ENCODE peak calls at places on chromosomes 6 and 20, in six cellular contexts. One of them, this sample, is unnamed.

GRCh38 chr20:21397341-21398108 is at the start of gene NKX2-4:
- DNase-seq in GM19239: no peak
- DNase-seq in BJ: no peak
- DNase-seq in activated CD4-positive, alpha-beta T cell treated with anti-CD3 and anti-CD28 coated beads, Interleukin-2, amount 50 U/mL, for 48 hours: no peak
- DNase-seq in germinal center: no peak
- DNase-seq in hypothalamus: no peak
- DNase-seq in this sample: no peak

GRCh38 chr6:42381850-42382249 is 69.9 kb downstream of the TRERF1 start:
- DNase-seq in GM19239: no peak
- DNase-seq in BJ: no peak
- DNase-seq in activated CD4-positive, alpha-beta T cell treated with anti-CD3 and anti-CD28 coated beads, Interleukin-2, amount 50 U/mL, for 48 hours: no peak
- DNase-seq in germinal center: no peak
- DNase-seq in hypothalamus: no peak
- DNase-seq in this sample: no peak

GRCh38 chr20:22762576-22763256 is 178.3 kb upstream of the FOXA2 start:
- DNase-seq in GM19239: no peak
- DNase-seq in BJ: no peak
- DNase-seq in activated CD4-positive, alpha-beta T cell treated with anti-CD3 and anti-CD28 coated beads, Interleukin-2, amount 50 U/mL, for 48 hours: no peak
- DNase-seq in germinal center: no peak
- DNase-seq in hypothalamus: no peak
- DNase-seq in this sample: no peak

GRCh38 chr6:38638941-38639497 is 710 bp downstream of the BTBD9 start:
- DNase-seq in GM19239: peak; percentile 9
- DNase-seq in BJ: no peak
- DNase-seq in activated CD4-positive, alpha-beta T cell treated with anti-CD3 and anti-CD28 coated beads, Interleukin-2, amount 50 U/mL, for 48 hours: peak; percentile 70
- DNase-seq in germinal center: peak; percentile 51
- DNase-seq in hypothalamus: peak; percentile 42
- DNase-seq in this sample: no peak

GRCh38 chr6:40308533-40309306 is 278.4 kb downstream of the LRFN2 start:
- DNase-seq in GM19239: peak; percentile 69
- DNase-seq in BJ: no peak
- DNase-seq in activated CD4-positive, alpha-beta T cell treated with anti-CD3 and anti-CD28 coated beads, Interleukin-2, amount 50 U/mL, for 48 hours: peak; percentile 73
- DNase-seq in germinal center: peak; percentile 63
- DNase-seq in hypothalamus: peak; percentile 23
- DNase-seq in this sample: peak; percentile 53

GRCh38 chr20:11431613-11432012 is 486.1 kb upstream of the BTBD3 start:
- DNase-seq in GM19239: no peak
- DNase-seq in BJ: no peak
- DNase-seq in activated CD4-positive, alpha-beta T cell treated with anti-CD3 and anti-CD28 coated beads, Interleukin-2, amount 50 U/mL, for 48 hours: no peak
- DNase-seq in germinal center: no peak
- DNase-seq in hypothalamus: no peak
- DNase-seq in this sample: no peak

GRCh38 chr20:25470045-25470444 is 62.6 kb downstream of the GINS1 start:
- DNase-seq in GM19239: peak; percentile 59
- DNase-seq in BJ: no peak
- DNase-seq in activated CD4-positive, alpha-beta T cell treated with anti-CD3 and anti-CD28 coated beads, Interleukin-2, amount 50 U/mL, for 48 hours: peak; percentile 53
- DNase-seq in germinal center: peak; percentile 46
- DNase-seq in hypothalamus: no peak
- DNase-seq in this sample: no peak

GRCh38 chr6:16766836-16767745 is 5.8 kb upstream of the ATXN1 start:
- DNase-seq in GM19239: no peak
- DNase-seq in BJ: no peak
- DNase-seq in activated CD4-positive, alpha-beta T cell treated with anti-CD3 and anti-CD28 coated beads, Interleukin-2, amount 50 U/mL, for 48 hours: no peak
- DNase-seq in germinal center: no peak
- DNase-seq in hypothalamus: no peak
- DNase-seq in this sample: no peak

GRCh38 chr6:13283340-13283739 is 45.0 kb downstream of the TBC1D7 start:
- DNase-seq in GM19239: no peak
- DNase-seq in BJ: no peak
- DNase-seq in activated CD4-positive, alpha-beta T cell treated with anti-CD3 and anti-CD28 coated beads, Interleukin-2, amount 50 U/mL, for 48 hours: no peak
- DNase-seq in germinal center: no peak
- DNase-seq in hypothalamus: no peak
- DNase-seq in this sample: no peak

GRCh38 chr20:48723308-48724264 is 104.2 kb downstream of the PREX1 start:
- DNase-seq in GM19239: no peak
- DNase-seq in BJ: no peak
- DNase-seq in activated CD4-positive, alpha-beta T cell treated with anti-CD3 and anti-CD28 coated beads, Interleukin-2, amount 50 U/mL, for 48 hours: no peak
- DNase-seq in germinal center: no peak
- DNase-seq in hypothalamus: peak; percentile 74
- DNase-seq in this sample: peak; percentile 57

GRCh38 chr20:50710492-50711063 is 19.2 kb upstream of the RIPOR3 start:
- DNase-seq in GM19239: no peak
- DNase-seq in BJ: no peak
- DNase-seq in activated CD4-positive, alpha-beta T cell treated with anti-CD3 and anti-CD28 coated beads, Interleukin-2, amount 50 U/mL, for 48 hours: no peak
- DNase-seq in germinal center: no peak
- DNase-seq in hypothalamus: no peak
- DNase-seq in this sample: no peak

GRCh38 chr20:45685896-45686295 is 15.9 kb upstream of the WFDC11 start:
- DNase-seq in GM19239: no peak
- DNase-seq in BJ: no peak
- DNase-seq in activated CD4-positive, alpha-beta T cell treated with anti-CD3 and anti-CD28 coated beads, Interleukin-2, amount 50 U/mL, for 48 hours: no peak
- DNase-seq in germinal center: no peak
- DNase-seq in hypothalamus: no peak
- DNase-seq in this sample: no peak

GRCh38 chr6:84358581-84358980 is 131.1 kb upstream of the CEP162 start:
- DNase-seq in GM19239: no peak
- DNase-seq in BJ: no peak
- DNase-seq in activated CD4-positive, alpha-beta T cell treated with anti-CD3 and anti-CD28 coated beads, Interleukin-2, amount 50 U/mL, for 48 hours: no peak
- DNase-seq in germinal center: no peak
- DNase-seq in hypothalamus: no peak
- DNase-seq in this sample: no peak

GRCh38 chr20:18034039-18034438 is 23.7 kb downstream of the OVOL2 start:
- DNase-seq in GM19239: no peak
- DNase-seq in BJ: no peak
- DNase-seq in activated CD4-positive, alpha-beta T cell treated with anti-CD3 and anti-CD28 coated beads, Interleukin-2, amount 50 U/mL, for 48 hours: no peak
- DNase-seq in germinal center: no peak
- DNase-seq in hypothalamus: no peak
- DNase-seq in this sample: no peak

GRCh38 chr6:3874069-3874468 is 24.9 kb downstream of the FAM50B start:
- DNase-seq in GM19239: no peak
- DNase-seq in BJ: no peak
- DNase-seq in activated CD4-positive, alpha-beta T cell treated with anti-CD3 and anti-CD28 coated beads, Interleukin-2, amount 50 U/mL, for 48 hours: no peak
- DNase-seq in germinal center: no peak
- DNase-seq in hypothalamus: no peak
- DNase-seq in this sample: no peak

GRCh38 chr6:157531169-157531985 is 150.4 kb downstream of the ZDHHC14 start:
- DNase-seq in GM19239: no peak
- DNase-seq in BJ: no peak
- DNase-seq in activated CD4-positive, alpha-beta T cell treated with anti-CD3 and anti-CD28 coated beads, Interleukin-2, amount 50 U/mL, for 48 hours: no peak
- DNase-seq in germinal center: no peak
- DNase-seq in hypothalamus: no peak
- DNase-seq in this sample: no peak

GRCh38 chr20:63224272-63225081 is 8.5 kb upstream of the YTHDF1 start:
- DNase-seq in GM19239: no peak
- DNase-seq in BJ: no peak
- DNase-seq in activated CD4-positive, alpha-beta T cell treated with anti-CD3 and anti-CD28 coated beads, Interleukin-2, amount 50 U/mL, for 48 hours: no peak
- DNase-seq in germinal center: no peak
- DNase-seq in hypothalamus: peak; percentile 43
- DNase-seq in this sample: peak; percentile 32

GRCh38 chr6:41071501-41071922 is 644 bp downstream of the OARD1 start:
- DNase-seq in GM19239: peak; percentile 37
- DNase-seq in BJ: peak; percentile 29
- DNase-seq in activated CD4-positive, alpha-beta T cell treated with anti-CD3 and anti-CD28 coated beads, Interleukin-2, amount 50 U/mL, for 48 hours: no peak
- DNase-seq in germinal center: no peak
- DNase-seq in hypothalamus: no peak
- DNase-seq in this sample: no peak